ENCODE peak calls at places on chromosome 18, in ten cellular contexts. U is GM12865; H is uterus; V is LNCaP clone FGC; B is T1000; Z is AML-193; D is adipocyte; O is dorsolateral prefrontal cortex; X is activated T-helper 9 cell treated with anti-CD3 and anti-CD28 coated beads, Interleukin-2, amount 50 U/mL, for 16 hours; A is activated effector memory CD4-positive, alpha-beta T cell treated with anti-CD3 and anti-CD28 coated beads, Interleukin-2, amount 50 U/mL, for 16 hours. M is an unnamed sample.

GRCh38 chr18:43073771-43074170 is 41.7 kb downstream of the RIT2 start:
- DNase-seq in O (no peak), V (no peak), Z (no peak), D (no peak), B (no peak), U (no peak), A (no peak), H (no peak), X (no peak), M (no peak)

GRCh38 chr18:75203456-75204261 is 5.3 kb downstream of the PTGR3 start:
- DNase-seq in D (peak), H (no peak), B (no peak), V (no peak), X (no peak), O (peak), Z (no peak), U (no peak), A (no peak), M (no peak)

GRCh38 chr18:57211776-57212175 is 64.9 kb downstream of the BOD1L2 start:
- DNase-seq in O (no peak), D (no peak), Z (no peak), X (no peak), U (no peak), A (no peak), V (no peak), B (no peak), H (no peak), M (no peak)

GRCh38 chr18:46497129-46497528 is 159.9 kb downstream of the LOXHD1 start:
- DNase-seq in Z (peak), U (peak), A (no peak), B (peak), H (no peak), O (no peak), X (no peak), D (peak), V (no peak), M (peak)

GRCh38 chr18:31664101-31664500 is 20.3 kb downstream of the B4GALT6 start:
- DNase-seq in B (no peak), V (no peak), D (no peak), H (no peak), X (no peak), U (no peak), A (no peak), O (no peak), Z (no peak), M (no peak)

GRCh38 chr18:76657428-76657827 is 162.4 kb upstream of the ZNF516 start:
- DNase-seq in V (peak), D (peak), A (no peak), O (no peak), H (no peak), X (no peak), U (no peak), Z (no peak), B (no peak), M (peak)

GRCh38 chr18:64747803-64748202 is 598.9 kb upstream of the LINC00305 start:
- DNase-seq in H (no peak), D (no peak), X (no peak), A (no peak), B (no peak), Z (no peak), O (no peak), U (no peak), V (no peak), M (no peak)

GRCh38 chr18:8849696-8850095 is 144.3 kb downstream of the MTCL1 start:
- DNase-seq in B (no peak), V (no peak), Z (no peak), D (no peak), X (no peak), H (no peak), U (no peak), O (no peak), A (no peak), M (no peak)

GRCh38 chr18:10681581-10682367 is 155.9 kb downstream of the NAPG start:
- DNase-seq in O (no peak), H (no peak), D (peak), Z (no peak), A (no peak), V (no peak), U (no peak), B (no peak), X (no peak), M (no peak)

GRCh38 chr18:10085405-10085804 is 171.6 kb downstream of the VAPA start:
- DNase-seq in V (no peak), H (no peak), D (peak), U (no peak), Z (no peak), B (no peak), O (no peak), X (no peak), A (no peak), M (no peak)

GRCh38 chr18:62486290-62486964 is 36.4 kb upstream of the ZCCHC2 start:
- DNase-seq in V (peak), X (no peak), D (peak), H (no peak), A (no peak), B (no peak), U (peak), O (no peak), Z (no peak), M (no peak)

GRCh38 chr18:48896875-48897511 is 53.8 kb downstream of the SMAD7 start:
- DNase-seq in Z (peak), V (no peak), H (no peak), X (no peak), B (no peak), U (peak), D (no peak), O (no peak), A (peak), M (peak)

GRCh38 chr18:111292-112014 is 46.9 kb upstream of the USP14 start:
- DNase-seq in V (no peak), O (peak), X (peak), B (no peak), D (peak), Z (no peak), H (peak), A (peak), U (peak), M (no peak)

GRCh38 chr18:10138719-10139118 is 224.9 kb downstream of the VAPA start:
- DNase-seq in V (no peak), U (no peak), A (no peak), H (no peak), X (no peak), D (no peak), B (no peak), O (no peak), Z (no peak), M (no peak)

GRCh38 chr18:28189400-28190239 is 12.7 kb upstream of the CDH2 start:
- DNase-seq in U (peak), D (peak), Z (peak), H (no peak), V (peak), B (peak), O (no peak), X (no peak), A (no peak), M (peak)

GRCh38 chr18:28657836-28658410 is 481.0 kb upstream of the CDH2 start:
- DNase-seq in V (no peak), U (no peak), B (no peak), Z (no peak), A (no peak), D (peak), O (no peak), X (no peak), H (no peak), M (no peak)

GRCh38 chr18:56799756-56800155 is 148.6 kb downstream of the WDR7 start:
- DNase-seq in D (no peak), V (no peak), Z (no peak), U (no peak), H (no peak), B (no peak), X (no peak), O (no peak), A (no peak), M (no peak)

GRCh38 chr18:63138469-63139340 is 180.9 kb downstream of the BCL2 start:
- DNase-seq in O (no peak), D (no peak), V (no peak), A (no peak), B (no peak), Z (no peak), X (no peak), U (peak), H (no peak), M (no peak)

M was measured in MV-4-11.